ENCODE peak calls at places on chromosome 22, in four cellular contexts. A, W, U and J are unnamed samples.

GRCh38 chr22:49827853-49828598 is at the start of gene BRD1:
- DNase-seq in A (peak; percentile 74), W (peak; percentile 73), U (no peak), J (no peak)

GRCh38 chr22:27213766-27214581 is 556.6 kb downstream of the MIAT start:
- DNase-seq in A (peak; percentile 78), W (no peak), U (peak; percentile 37), J (no peak)

GRCh38 chr22:30204742-30205111 is 41.8 kb downstream of the LIF start:
- DNase-seq in A (peak; percentile 64), W (peak; percentile 59), U (no peak), J (no peak)

GRCh38 chr22:43470218-43470617 is 58.4 kb downstream of the MPPED1 start:
- DNase-seq in A (no peak), W (no peak), U (no peak), J (no peak)

GRCh38 chr22:49674479-49674830 is 153.2 kb downstream of the BRD1 start:
- DNase-seq in A (no peak), W (no peak), U (no peak), J (no peak)

GRCh38 chr22:25698461-25698860 is 43.5 kb upstream of the MYO18B start:
- DNase-seq in A (no peak), W (no peak), U (no peak), J (no peak)

GRCh38 chr22:47618611-47619010 is 856.2 kb downstream of the TBC1D22A start:
- DNase-seq in A (no peak), W (no peak), U (no peak), J (no peak)

GRCh38 chr22:31296258-31296657 is 4.0 kb upstream of the PIK3IP1 start:
- DNase-seq in A (no peak), W (no peak), U (no peak), J (no peak)

GRCh38 chr22:35839811-35840739 is 122.4 kb downstream of the APOL5 start:
- DNase-seq in A (peak; percentile 86), W (peak; percentile 72), U (peak; percentile 63), J (peak; percentile 98)

GRCh38 chr22:23098718-23099524 is 28.6 kb downstream of the GNAZ start:
- DNase-seq in A (peak; percentile 92), W (peak; percentile 85), U (peak; percentile 31), J (no peak)

GRCh38 chr22:31039393-31039792 is 41.7 kb upstream of the SMTN start:
- DNase-seq in A (peak; percentile 73), W (no peak), U (peak; percentile 19), J (no peak)

GRCh38 chr22:35217541-35217940 is 39.8 kb upstream of the HMGXB4 start:
- DNase-seq in A (no peak), W (no peak), U (no peak), J (no peak)

GRCh38 chr22:32949719-32950118 is 108.5 kb downstream of the SYN3 start:
- DNase-seq in A (no peak), W (no peak), U (no peak), J (peak; percentile 45)

GRCh38 chr22:22520667-22521602 is 865 bp upstream of the ZNF280A start:
- DNase-seq in A (no peak), W (no peak), U (no peak), J (no peak)

GRCh38 chr22:19995611-19996339 is 20.8 kb downstream of the ARVCF start:
- DNase-seq in A (no peak), W (no peak), U (no peak), J (no peak)

GRCh38 chr22:48918585-48919186 is 909.0 kb downstream of the BRD1 start:
- DNase-seq in A (no peak), W (peak; percentile 13), U (no peak), J (no peak)

GRCh38 chr22:30262112-30262511 is 4.5 kb downstream of the OSM start:
- DNase-seq in A (no peak), W (no peak), U (no peak), J (no peak)

GRCh38 chr22:32684148-32684821 is 117.2 kb upstream of the TIMP3 start:
- DNase-seq in A (no peak), W (no peak), U (no peak), J (no peak)

GRCh38 chr22:22870577-22871398 is 16.8 kb upstream of the IGLL5 start:
- DNase-seq in A (no peak), W (no peak), U (no peak), J (peak; percentile 60)

GRCh38 chr22:24133187-24133965 is 47.9 kb upstream of the SUSD2 start:
- DNase-seq in A (no peak), W (no peak), U (no peak), J (no peak)

GRCh38 chr22:44500623-44501022 is 2.6 kb upstream of the RTL6 start:
- DNase-seq in A (no peak), W (no peak), U (no peak), J (peak; percentile 50)

GRCh38 chr22:43377486-43377995 is 34.3 kb upstream of the MPPED1 start:
- DNase-seq in A (peak; percentile 43), W (no peak), U (no peak), J (no peak)

DNA sequence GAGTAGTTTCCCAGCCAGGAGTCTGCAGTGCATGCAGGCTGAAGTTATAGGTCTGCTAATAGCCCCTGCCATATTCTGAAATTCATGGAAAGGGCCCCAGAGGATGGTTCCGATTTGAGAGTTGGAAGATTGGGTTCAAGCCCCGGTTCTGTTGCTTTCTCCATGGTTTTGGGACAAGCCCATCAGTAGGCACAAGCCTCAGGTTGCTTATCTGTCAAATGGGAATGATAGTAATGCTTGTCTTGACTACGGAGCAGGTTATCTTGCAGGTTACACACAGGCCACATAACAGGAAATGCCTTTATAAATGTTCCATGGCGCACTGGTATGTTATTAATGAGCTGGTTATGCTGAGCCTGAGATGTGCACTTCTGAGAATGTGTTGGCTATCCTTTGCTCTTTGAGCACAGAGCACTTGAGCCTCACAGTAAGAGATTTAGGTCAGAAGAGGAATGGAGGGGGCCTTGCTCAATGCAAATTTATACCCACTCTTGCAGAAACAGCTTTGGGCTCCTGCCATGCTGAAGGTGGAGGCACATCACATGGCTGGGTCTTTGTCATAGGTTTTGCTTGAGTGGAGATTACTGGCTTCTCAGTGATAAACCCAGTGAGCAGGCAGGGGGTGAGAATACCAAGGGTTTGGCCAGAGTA is 47.1 kb downstream of the ZNRF3 start:
- DNase-seq in A (no peak), W (no peak), U (no peak), J (no peak)
- TF ChIP-seq EP300 in A (no peak), W (no peak), U (no peak), J (no peak)

DNA sequence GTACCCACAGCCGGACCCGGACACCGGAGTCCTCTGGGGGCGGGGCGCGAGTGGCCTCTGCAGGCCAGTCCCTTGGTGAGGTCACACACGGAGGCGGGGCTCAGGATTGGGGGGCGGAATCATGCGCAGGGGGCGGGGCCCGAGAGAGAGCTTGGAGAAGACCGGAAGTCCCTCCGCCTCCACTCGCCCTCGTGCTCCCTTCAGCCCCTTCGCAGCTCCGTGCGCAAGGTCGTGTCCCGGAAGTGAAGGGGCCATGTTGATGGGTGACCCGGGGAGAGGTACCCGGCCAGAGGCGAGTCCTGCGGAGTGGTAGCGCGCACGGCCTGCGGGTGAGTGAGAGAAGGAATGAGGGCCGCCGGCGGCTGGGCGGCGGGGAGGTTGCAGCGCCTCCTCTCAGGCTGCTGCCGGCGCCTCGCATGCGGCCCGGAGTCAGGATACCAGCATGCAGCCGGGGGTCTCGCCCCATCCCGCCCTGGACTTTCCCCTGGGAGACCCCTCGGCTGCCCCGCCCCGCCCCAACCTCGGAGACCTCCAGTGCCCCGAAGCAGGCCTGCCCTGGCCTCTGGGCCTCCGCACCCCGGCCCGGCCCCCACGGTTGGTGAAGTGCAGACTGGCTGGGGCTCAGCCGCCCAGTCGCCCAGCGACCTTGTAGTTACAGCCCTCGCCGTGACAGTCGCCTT is at the start of gene MIEF1:
- DNase-seq in A (peak; percentile 96), W (peak; percentile 99), U (peak; percentile 98), J (peak; percentile 100)
- TF ChIP-seq POLR2A in A (peak; percentile 50), W (no peak), U (no peak), J (no peak)

GRCh38 chr22:37287550-37287951 is 5.2 kb downstream of the CYTH4 start:
- DNase-seq in A (no peak), W (no peak), U (no peak), J (no peak)
- H3K36me3 ChIP-seq in A (no peaks in the 10 kb centered on the region), W (peaks cover 8% of the 10 kb centered on the region), U (no peaks in the 10 kb centered on the region), J (no peaks in the 10 kb centered on the region)

GRCh38 chr22:45515678-45516077 is 13.0 kb downstream of the FBLN1 start:
- DNase-seq in A (no peak), W (no peak), U (no peak), J (no peak)

GRCh38 chr22:45521178-45521577 is 18.5 kb downstream of the FBLN1 start:
- DNase-seq in A (no peak), W (no peak), U (no peak), J (no peak)

GRCh38 chr22:45516923-45517675 is 14.4 kb downstream of the FBLN1 start:
- DNase-seq in A (no peak), W (no peak), U (no peak), J (no peak)

GRCh38 chr22:45516163-45516562 is 13.5 kb downstream of the FBLN1 start:
- DNase-seq in A (no peak), W (no peak), U (no peak), J (no peak)

DNA sequence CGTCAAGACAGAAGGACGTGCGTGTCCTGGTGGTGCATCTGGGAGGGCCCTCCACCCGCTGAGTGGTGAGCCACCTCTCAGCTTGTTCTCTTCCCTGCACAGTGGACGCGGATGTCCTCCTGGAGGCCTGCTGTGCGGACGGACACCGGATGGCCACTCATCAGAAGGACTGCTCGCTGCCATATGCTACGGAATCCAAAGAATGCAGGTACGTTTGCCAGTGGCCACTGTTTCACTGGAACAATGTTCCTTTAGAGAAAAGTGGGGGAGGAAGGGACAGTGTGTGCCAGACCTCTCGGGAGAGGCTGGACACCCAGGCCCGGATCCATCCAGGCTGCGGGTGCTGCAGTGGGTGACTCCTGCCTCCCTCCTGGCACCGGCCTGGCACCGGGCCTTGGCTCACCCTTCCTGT is 15.9 kb downstream of the FBLN1 start:
- DNase-seq in A (no peak), W (no peak), U (no peak), J (no peak)
- TF ChIP-seq EP300 in A (no peak), W (no peak), U (no peak), J (no peak)